ENCODE peak calls at places on chromosomes 1 and 21, in five cellular contexts. O, E, N, D and F are unnamed samples.

GRCh38 chr1:21270086-21270689 is 20.1 kb downstream of the ECE1 start:
- DNase-seq in O (peak), E (peak), N (peak), D (peak), F (peak)

GRCh38 chr1:17877316-17877715 is 122.2 kb downstream of the ACTL8 start:
- DNase-seq in O (no peak), E (no peak), N (no peak), D (no peak), F (no peak)

GRCh38 chr1:173914366-173914871 is 2.7 kb downstream of the SERPINC1 start:
- DNase-seq in O (peak), E (peak), N (peak), D (peak), F (peak)

GRCh38 chr1:107590895-107591622 is 373.9 kb downstream of the VAV3 start:
- DNase-seq in O (no peak), E (no peak), N (no peak), D (no peak), F (no peak)

GRCh38 chr1:113191579-113192076 is 118.6 kb downstream of the LRIG2 start:
- DNase-seq in O (no peak), E (no peak), N (peak), D (no peak), F (no peak)

GRCh38 chr1:44805311-44806024 is 1.7 kb downstream of the DYNLT4 start:
- DNase-seq in O (no peak), E (no peak), N (no peak), D (no peak), F (no peak)

GRCh38 chr1:247824023-247824422 is at the start of gene OR14A16:
- DNase-seq in O (no peak), E (no peak), N (no peak), D (no peak), F (no peak)

GRCh38 chr1:156338180-156338973 is at the start of the genes CCT3 and TSACC:
- DNase-seq in O (peak), E (peak), N (peak), D (peak), F (peak)

GRCh38 chr21:31553926-31554325 is 105.6 kb upstream of the SOD1 start:
- DNase-seq in O (no peak), E (no peak), N (no peak), D (no peak), F (no peak)

GRCh38 chr21:18138507-18138906 is 106.1 kb upstream of the CHODL start:
- DNase-seq in O (no peak), E (no peak), N (no peak), D (no peak), F (no peak)

GRCh38 chr1:9316080-9316444 is 23.4 kb downstream of the SPSB1 start:
- DNase-seq in O (no peak), E (no peak), N (no peak), D (no peak), F (no peak)

GRCh38 chr1:228963795-228964177 is 228.5 kb downstream of the RHOU start:
- DNase-seq in O (no peak), E (no peak), N (no peak), D (no peak), F (no peak)

GRCh38 chr1:15523922-15524282 is at the start of gene CASP9:
- DNase-seq in O (no peak), E (peak), N (no peak), D (no peak), F (peak)

GRCh38 chr1:116486424-116486823 is 84.4 kb downstream of the CD58 start:
- DNase-seq in O (no peak), E (no peak), N (no peak), D (no peak), F (peak)

GRCh38 chr1:151710187-151710586 is 6.4 kb downstream of the CELF3 start:
- DNase-seq in O (peak), E (no peak), N (peak), D (no peak), F (peak)

GRCh38 chr1:210695041-210695440 is 366.3 kb downstream of the HHAT start:
- DNase-seq in O (no peak), E (no peak), N (no peak), D (no peak), F (peak)

GRCh38 chr1:5980314-5981008 is 11.8 kb downstream of the NPHP4 start:
- DNase-seq in O (peak), E (no peak), N (peak), D (no peak), F (peak)

GRCh38 chr21:26437326-26438009 is 135.6 kb downstream of the CYYR1 start:
- DNase-seq in O (peak), E (no peak), N (no peak), D (no peak), F (no peak)

GRCh38 chr1:47181095-47181954 is 8.5 kb downstream of the PDZK1IP1 start:
- DNase-seq in O (no peak), E (no peak), N (peak), D (no peak), F (no peak)

GRCh38 chr1:167651161-167651693 is 21.2 kb downstream of the RCSD1 start:
- DNase-seq in O (no peak), E (no peak), N (no peak), D (no peak), F (no peak)

GRCh38 chr21:17463441-17463840 is 49.4 kb upstream of the CXADR start:
- DNase-seq in O (no peak), E (peak), N (no peak), D (peak), F (peak)

GRCh38 chr1:109499661-109500536 is 6.0 kb downstream of the CYB561D1 start:
- DNase-seq in O (peak), E (no peak), N (peak), D (peak), F (peak)

GRCh38 chr1:58649555-58649954 is 50.3 kb downstream of the MYSM1 start:
- DNase-seq in O (no peak), E (no peak), N (no peak), D (no peak), F (no peak)

GRCh38 chr1:28070725-28071593 is 17.5 kb downstream of the EYA3 start:
- DNase-seq in O (no peak), E (no peak), N (no peak), D (no peak), F (no peak)

GRCh38 chr1:109821221-109821669 is 57.5 kb upstream of the EPS8L3 start:
- DNase-seq in O (no peak), E (peak), N (peak), D (no peak), F (peak)

GRCh38 chr1:246271516-246271915 is 235.6 kb downstream of the SMYD3 start:
- DNase-seq in O (no peak), E (no peak), N (no peak), D (no peak), F (peak)

GRCh38 chr1:6785721-6786505 is 659 bp downstream of the CAMTA1 start:
- DNase-seq in O (peak), E (peak), N (peak), D (no peak), F (peak)

GRCh38 chr1:41487729-41488598 is 3.5 kb upstream of the EDN2 start:
- DNase-seq in O (no peak), E (no peak), N (no peak), D (no peak), F (peak)

GRCh38 chr21:32190491-32191144 is 88.2 kb downstream of the MIS18A start:
- DNase-seq in O (no peak), E (no peak), N (no peak), D (no peak), F (no peak)

GRCh38 chr1:227273557-227273956 is 44.7 kb downstream of the CDC42BPA start:
- DNase-seq in O (no peak), E (no peak), N (no peak), D (peak), F (peak)

GRCh38 chr21:20330652-20331051 is 667.6 kb upstream of the NCAM2 start:
- DNase-seq in O (no peak), E (no peak), N (no peak), D (no peak), F (no peak)

GRCh38 chr1:45864124-45864721 is 60.8 kb downstream of the MAST2 start:
- DNase-seq in O (no peak), E (no peak), N (no peak), D (no peak), F (no peak)

GRCh38 chr1:85569122-85569521 is 11.4 kb upstream of the CCN1 start:
- DNase-seq in O (no peak), E (no peak), N (no peak), D (no peak), F (peak)

GRCh38 chr1:181094813-181095212 is 6.3 kb downstream of the IER5 start:
- DNase-seq in O (no peak), E (no peak), N (no peak), D (no peak), F (peak)

GRCh38 chr21:44419679-44420078 is 35.6 kb upstream of the LRRC3 start:
- DNase-seq in O (no peak), E (no peak), N (no peak), D (no peak), F (no peak)

GRCh38 chr1:12600880-12601633 is 17.0 kb downstream of the DHRS3 start:
- DNase-seq in O (peak), E (peak), N (peak), D (peak), F (no peak)

GRCh38 chr1:185663771-185664296 is 70.4 kb upstream of the HMCN1 start:
- DNase-seq in O (no peak), E (no peak), N (no peak), D (no peak), F (no peak)

GRCh38 chr1:239545466-239545865 is 159.1 kb downstream of the CHRM3 start:
- DNase-seq in O (no peak), E (no peak), N (no peak), D (no peak), F (no peak)

GRCh38 chr1:239543873-239544272 is 157.5 kb downstream of the CHRM3 start:
- DNase-seq in O (no peak), E (no peak), N (no peak), D (no peak), F (no peak)

GRCh38 chr1:239550178-239550577 is 163.8 kb downstream of the CHRM3 start:
- DNase-seq in O (no peak), E (no peak), N (no peak), D (no peak), F (no peak)

DNA sequence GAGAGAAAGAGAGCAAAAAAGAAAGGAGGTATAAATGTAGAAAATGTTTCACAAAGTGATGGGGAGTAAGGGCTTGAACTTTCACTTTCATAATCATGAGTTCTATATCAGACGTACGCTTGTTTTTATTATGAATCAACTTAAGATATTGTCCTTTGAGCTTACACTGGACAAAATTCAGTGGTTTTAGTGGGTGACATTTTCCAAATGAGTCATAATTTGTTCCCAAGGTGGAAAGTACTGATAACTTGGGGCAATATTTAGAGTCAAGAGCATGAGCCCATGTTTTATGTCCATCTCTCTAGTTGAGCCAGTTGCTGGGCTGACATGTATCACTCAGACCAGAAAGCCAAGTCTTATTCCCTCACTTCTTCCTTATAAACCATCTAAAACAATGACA is 161.6 kb downstream of the CHRM3 start:
- DNase-seq in O (no peak), E (no peak), N (no peak), D (no peak), F (no peak)
- TF ChIP-seq USF2 in O (no peak), E (no peak), N (no peak), D (no peak), F (no peak)

GRCh38 chr1:36863500-36863899 is 170.8 kb downstream of the GRIK3 start:
- DNase-seq in O (no peak), E (no peak), N (no peak), D (no peak), F (no peak)

GRCh38 chr1:36863061-36863460 is 171.3 kb downstream of the GRIK3 start:
- DNase-seq in O (no peak), E (no peak), N (no peak), D (no peak), F (no peak)

GRCh38 chr1:36864182-36865079 is 169.9 kb downstream of the GRIK3 start:
- DNase-seq in O (peak), E (no peak), N (peak), D (no peak), F (no peak)

GRCh38 chr1:36866168-36866814 is 168.0 kb downstream of the GRIK3 start:
- DNase-seq in O (no peak), E (no peak), N (no peak), D (no peak), F (no peak)

DNA sequence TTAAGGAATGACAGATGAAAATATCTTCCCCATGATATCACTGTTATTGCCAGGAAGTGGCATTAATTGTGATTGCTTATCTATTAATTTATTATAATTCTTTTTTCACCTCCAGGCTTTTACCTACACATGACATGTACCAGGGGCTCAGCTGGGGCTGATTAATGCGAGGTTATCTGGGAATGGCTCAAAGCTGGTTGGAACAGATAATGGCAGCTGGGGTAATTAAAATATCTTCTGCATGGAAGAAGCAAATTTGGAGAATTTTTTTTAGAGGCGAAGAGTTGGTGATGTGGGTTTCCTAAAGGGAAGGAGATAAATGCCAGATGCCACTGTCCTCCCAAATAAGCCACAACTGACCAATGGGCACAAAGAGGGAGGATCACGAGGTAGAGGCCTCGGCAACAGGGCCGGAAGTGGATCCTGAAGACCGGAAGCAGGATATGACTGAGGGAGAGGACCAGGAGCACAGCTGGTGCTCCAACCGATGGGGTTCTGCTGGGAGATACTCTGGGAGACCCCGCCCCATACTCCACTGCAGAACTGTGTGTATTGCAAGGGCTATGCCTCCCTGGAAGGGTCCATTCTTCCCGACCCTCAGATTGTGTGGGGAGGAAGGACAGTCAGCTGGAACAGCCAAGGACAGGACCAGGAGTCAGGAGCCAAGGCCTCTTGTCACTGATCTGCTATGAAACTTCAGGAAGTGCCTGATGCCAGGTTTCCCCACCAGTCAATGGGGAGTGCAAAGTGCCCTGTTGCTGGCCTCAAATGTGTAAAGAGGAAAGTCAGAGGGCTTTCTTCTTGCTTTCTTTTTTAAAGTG is 169.0 kb downstream of the GRIK3 start:
- DNase-seq in O (no peak), E (no peak), N (peak), D (no peak), F (no peak)
- TF ChIP-seq MAFK in O (no peak), E (no peak), N (no peak), D (no peak), F (no peak)

GRCh38 chr1:37159102-37159501 is 124.8 kb upstream of the GRIK3 start:
- DNase-seq in O (peak), E (no peak), N (peak), D (no peak), F (no peak)
- TF ChIP-seq USF2 in O (peak), E (no peak), N (peak), D (no peak), F (no peak)

GRCh38 chr1:54583307-54583686 is 35.3 kb downstream of the ACOT11 start:
- DNase-seq in O (no peak), E (no peak), N (no peak), D (no peak), F (no peak)

GRCh38 chr1:54583868-54584267 is 35.8 kb downstream of the ACOT11 start:
- DNase-seq in O (no peak), E (no peak), N (no peak), D (no peak), F (no peak)

GRCh38 chr1:54582566-54583306 is 34.7 kb downstream of the ACOT11 start:
- DNase-seq in O (peak), E (no peak), N (no peak), D (no peak), F (no peak)

GRCh38 chr1:54580856-54581550 is 33.0 kb downstream of the ACOT11 start:
- DNase-seq in O (no peak), E (no peak), N (no peak), D (no peak), F (no peak)

GRCh38 chr1:54581621-54582035 is 33.6 kb downstream of the ACOT11 start:
- DNase-seq in O (no peak), E (peak), N (no peak), D (peak), F (peak)
- TF ChIP-seq MAFK in O (no peak), E (no peak), N (no peak), D (no peak), F (no peak)

DNA sequence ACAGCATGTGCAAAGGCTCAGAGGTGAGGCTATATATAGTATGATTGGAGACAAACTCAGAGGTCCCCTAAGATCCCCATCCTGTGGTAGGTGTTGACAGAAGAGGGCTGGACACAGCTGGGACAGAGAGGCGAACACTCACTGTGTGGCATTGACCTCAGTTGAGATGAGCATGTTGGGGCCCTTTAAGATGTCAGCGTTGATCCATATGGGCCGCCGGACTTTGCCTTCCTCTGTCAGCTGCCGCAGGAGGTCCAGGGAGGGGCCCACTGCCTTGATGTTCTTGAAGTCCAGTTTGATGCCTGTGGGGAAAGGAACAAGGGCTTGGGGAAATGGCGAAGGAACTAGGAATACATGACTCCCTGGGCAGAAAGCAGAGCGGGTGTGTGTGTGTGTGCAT is 8.8 kb downstream of the FAM151A start:
- DNase-seq in O (no peak), E (no peak), N (no peak), D (no peak), F (no peak)
- TF ChIP-seq USF2 in O (no peak), E (no peak), N (no peak), D (no peak), F (no peak)